ENCODE peak calls at places on chromosomes 16 and 17, in four cellular contexts. R, W, A and B are unnamed samples.
A peak's percentile ranks its signal among the peaks of the same experiment; 100 is the strongest.

GRCh38 chr17:15945493-15946209 is 721 bp downstream of the ADORA2B start:
- DNase-seq in R (peak; percentile 36), W (no peak), A (no peak), B (peak; percentile 80)

GRCh38 chr17:82241183-82241925 is 12.5 kb downstream of the SLC16A3 start:
- DNase-seq in W (no peak), A (peak; percentile 66), R (no peak), B (peak; percentile 47)

GRCh38 chr16:48541108-48541786 is 68.7 kb downstream of the N4BP1 start:
- DNase-seq in A (no peak), R (no peak), W (no peak), B (peak; percentile 9)

GRCh38 chr17:79752175-79752574 is 21.4 kb downstream of the ENPP7 start:
- DNase-seq in W (no peak), A (no peak), R (no peak), B (peak; percentile 32)

GRCh38 chr17:57881143-57881542 is 31.3 kb upstream of the MRPS23 start:
- DNase-seq in W (no peak), R (peak; percentile 81), A (no peak), B (no peak)

GRCh38 chr16:68563631-68564366 is 24.7 kb downstream of the ZFP90 start:
- DNase-seq in A (no peak), W (no peak), R (peak; percentile 9), B (no peak)

GRCh38 chr17:44414394-44415155 is 25.1 kb upstream of the ITGA2B start:
- DNase-seq in R (no peak), A (no peak), W (no peak), B (no peak)

GRCh38 chr17:42518755-42519545 is 17.1 kb upstream of the NAGLU start:
- DNase-seq in A (no peak), W (no peak), R (no peak), B (no peak)

GRCh38 chr16:77596243-77596642 is 126.1 kb upstream of the NUDT7 start:
- DNase-seq in W (no peak), A (no peak), R (no peak), B (no peak)

GRCh38 chr17:56488800-56489199 is 104.7 kb upstream of the NOG start:
- DNase-seq in R (no peak), A (no peak), W (no peak), B (no peak)

GRCh38 chr17:58330544-58330996 is 2.0 kb upstream of the TSPOAP1 start:
- DNase-seq in R (no peak), A (no peak), W (no peak), B (peak; percentile 15)

GRCh38 chr17:13538841-13539411 is 62.8 kb downstream of the HS3ST3A1 start:
- DNase-seq in R (no peak), A (no peak), W (no peak), B (no peak)

GRCh38 chr17:34858941-34859562 is 102.2 kb downstream of the CCT6B start:
- DNase-seq in W (no peak), A (no peak), R (no peak), B (no peak)

GRCh38 chr17:64155090-64155630 is 25.2 kb upstream of the ERN1 start:
- DNase-seq in W (no peak), R (no peak), A (no peak), B (no peak)

GRCh38 chr17:78568494-78569115 is 8.6 kb downstream of the DNAH17 start:
- DNase-seq in W (no peak), A (no peak), R (no peak), B (no peak)

GRCh38 chr17:1203111-1203966 is 23.6 kb upstream of the ABR start:
- DNase-seq in A (peak; percentile 37), R (peak; percentile 91), W (no peak), B (peak; percentile 100)

GRCh38 chr17:80822700-80823410 is 168.8 kb upstream of the CHMP6 start:
- DNase-seq in R (no peak), W (no peak), A (peak; percentile 55), B (peak; percentile 34)

GRCh38 chr17:81163051-81163695 is 2.1 kb upstream of the PVALEF start:
- DNase-seq in A (no peak), R (no peak), W (no peak), B (no peak)

GRCh38 chr16:684067-684794 is at the start of gene JMJD8:
- DNase-seq in A (peak; percentile 96), R (peak; percentile 97), W (no peak), B (peak; percentile 99)

GRCh38 chr16:681746-682427 is 1.7 kb downstream of the STUB1 start:
- DNase-seq in R (no peak), A (no peak), W (no peak), B (no peak)

GRCh38 chr16:683396-684066 is 603 bp downstream of the JMJD8 start:
- DNase-seq in R (no peak), A (no peak), W (no peak), B (peak; percentile 77)

GRCh38 chr16:680967-681745 is 946 bp downstream of the STUB1 start:
- DNase-seq in A (no peak), R (peak; percentile 66), W (no peak), B (peak; percentile 73)

GRCh38 chr16:682493-683395 is 1.4 kb downstream of the JMJD8 start:
- DNase-seq in A (no peak), R (no peak), W (no peak), B (peak; percentile 57)
- H3K4me3 ChIP-seq in A (no peak overlapping the region), R (peak overlapping the region; percentile 72), W (no peak overlapping the region), B (peak overlapping the region; percentile 87)

GRCh38 chr16:2057438-2057837 is 9.7 kb downstream of the TSC2 start:
- DNase-seq in W (no peak), A (no peak), R (no peak), B (no peak)
- H3K36me3 ChIP-seq in W (peaks cover 8% of the 10 kb centered on the region), A (peaks cover under 1% of the 10 kb centered on the region), R (no peaks in the 10 kb centered on the region), B (peaks cover 2% of the 10 kb centered on the region)

DNA sequence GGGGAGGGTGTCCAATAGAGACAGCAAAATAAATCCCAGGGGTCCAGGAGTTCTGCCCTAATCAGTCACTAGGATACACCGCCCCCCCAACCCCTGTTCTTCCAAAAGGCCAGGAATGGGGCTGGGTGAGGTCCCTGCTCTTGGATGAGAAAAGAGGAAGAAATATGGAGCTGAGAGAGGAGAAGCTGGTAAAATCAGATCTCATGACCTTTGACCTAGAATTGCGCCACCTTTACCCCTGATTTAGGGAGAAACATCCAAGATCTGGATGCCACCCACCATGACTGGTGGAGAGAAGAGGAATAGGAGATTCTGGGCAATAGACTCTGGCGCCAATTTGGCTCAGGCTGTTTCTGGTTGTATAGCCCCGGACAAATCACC is 707 bp upstream of the CACNB1 start:
- DNase-seq in W (no peak), R (no peak), A (no peak), B (no peak)
- H3K4me3 ChIP-seq in W (no peak overlapping the region), R (peak overlapping the region; percentile 93), A (no peak overlapping the region), B (peak overlapping the region; percentile 88)

GRCh38 chr16:52906271-52906670 is 146.4 kb downstream of the CHD9NB start:
- DNase-seq in R (no peak), A (no peak), W (no peak), B (no peak)
- H3K36me3 ChIP-seq in R (no peaks in the 10 kb centered on the region), A (no peaks in the 10 kb centered on the region), W (no peaks in the 10 kb centered on the region), B (no peaks in the 10 kb centered on the region)

GRCh38 chr17:7315570-7316243 is 547 bp upstream of the GPS2 start:
- DNase-seq in W (no peak), A (no peak), R (no peak), B (no peak)
- H3K4me3 ChIP-seq in W (peak overlapping the region; percentile 72), A (peak overlapping the region; percentile 82), R (peak overlapping the region; percentile 94), B (peak overlapping the region; percentile 73)